ENCODE peak calls at places on chromosomes 6 and 20, in eight cellular contexts. W is RWPE2; X is stimulated activated CD8-positive, alpha-beta memory T cell treated with anti-CD3 and anti-CD28 coated beads, Interleukin-15, amount 100 ng/mL, for 24 hours; K is T-helper 2 cell; H is type B pancreatic cell; L is CD4-positive, alpha-beta memory T cell; S is stimulated activated naive CD8-positive, alpha-beta T cell treated with anti-CD3 and anti-CD28 coated beads, Interleukin-15, Interleukin-2, amounts not matched to agents 100 U/mL and 50 U/mL, for 24 hours; Z is lung microvascular endothelial cell. J is an unnamed sample.

GRCh38 chr6:2891768-2892170 is 11.3 kb downstream of the SERPINB9 start:
- DNase-seq in W (no peak), H (no peak), S (peak), Z (no peak), X (no peak), L (peak), K (peak), J (peak)

GRCh38 chr20:667351-668034 is 8.1 kb downstream of the SCRT2 start:
- DNase-seq in X (peak), W (no peak), L (peak), S (peak), Z (peak), K (no peak), H (no peak), J (peak)

GRCh38 chr6:40586800-40587201 is 363 bp downstream of the LRFN2 start:
- DNase-seq in W (no peak), X (no peak), L (no peak), Z (peak), H (no peak), K (no peak), S (no peak), J (no peak)

GRCh38 chr6:118288355-118289124 is 259.6 kb upstream of the PLN start:
- DNase-seq in Z (peak), W (no peak), X (no peak), L (no peak), K (no peak), H (no peak), S (no peak), J (no peak)

GRCh38 chr20:38201356-38201755 is 36.3 kb upstream of the TGM2 start:
- DNase-seq in K (no peak), W (peak), Z (peak), L (no peak), X (no peak), H (no peak), S (no peak), J (no peak)

GRCh38 chr6:158332237-158332636 is 20.0 kb downstream of the TULP4 start:
- DNase-seq in H (no peak), Z (no peak), W (no peak), K (no peak), S (no peak), X (no peak), L (no peak), J (no peak)

GRCh38 chr6:142329486-142330113 is 27.8 kb downstream of the ADGRG6 start:
- DNase-seq in S (no peak), Z (no peak), K (no peak), L (no peak), X (no peak), H (no peak), W (no peak), J (no peak)

GRCh38 chr20:2224246-2224645 is 71.6 kb upstream of the TGM3 start:
- DNase-seq in S (no peak), K (no peak), H (no peak), X (no peak), W (no peak), Z (no peak), L (no peak), J (no peak)

GRCh38 chr6:145116591-145117178 is 618.6 kb downstream of the EPM2A start:
- DNase-seq in Z (no peak), K (no peak), L (no peak), H (no peak), X (no peak), S (no peak), W (no peak), J (no peak)

GRCh38 chr6:52361347-52361944 is 505 bp upstream of the PAQR8 start:
- DNase-seq in H (no peak), W (no peak), K (no peak), X (no peak), S (peak), L (no peak), Z (no peak), J (peak)

GRCh38 chr6:105799051-105799450 is 287.1 kb upstream of the PRDM1 start:
- DNase-seq in Z (no peak), S (no peak), H (no peak), L (no peak), X (no peak), K (no peak), W (no peak), J (no peak)